ENCODE peak calls at places on chromosomes 1 and 21, in nine cellular contexts. G, Y, K, Q, N, I, H, B and C are unnamed samples.

GRCh38 chr1:29475256-29475800 is 239.0 kb downstream of the PTPRU start:
- DNase-seq in G (no peak), Y (no peak), K (no peak), Q (no peak), N (no peak), I (no peak), H (no peak), B (no peak), C (no peak)

GRCh38 chr1:217089239-217090014 is 366.2 kb upstream of the ESRRG start:
- DNase-seq in G (peak; percentile 66), Y (no peak), K (peak; percentile 34), Q (no peak), N (no peak), I (no peak), H (peak; percentile 59), B (peak; percentile 78), C (peak; percentile 20)

GRCh38 chr21:42027085-42027803 is 17.1 kb upstream of the ZBTB21 start:
- DNase-seq in G (no peak), Y (no peak), K (no peak), Q (no peak), N (no peak), I (no peak), H (no peak), B (peak; percentile 12), C (no peak)

GRCh38 chr1:204248954-204249353 is 35.2 kb upstream of the GOLT1A start:
- DNase-seq in G (no peak), Y (no peak), K (no peak), Q (no peak), N (no peak), I (no peak), H (no peak), B (no peak), C (no peak)

GRCh38 chr1:155178441-155179106 is 4.9 kb downstream of the TRIM46 start:
- DNase-seq in G (no peak), Y (no peak), K (no peak), Q (peak; percentile 42), N (no peak), I (no peak), H (no peak), B (no peak), C (no peak)

GRCh38 chr1:205294175-205294913 is 27.2 kb downstream of the NUAK2 start:
- DNase-seq in G (no peak), Y (no peak), K (peak; percentile 85), Q (no peak), N (no peak), I (peak; percentile 86), H (peak; percentile 88), B (peak; percentile 92), C (peak; percentile 84)

GRCh38 chr21:41715649-41716321 is 51.1 kb downstream of the RIPK4 start:
- DNase-seq in G (no peak), Y (no peak), K (peak; percentile 90), Q (no peak), N (no peak), I (no peak), H (no peak), B (no peak), C (no peak)

GRCh38 chr1:229893762-229894444 is 173.1 kb upstream of the GALNT2 start:
- DNase-seq in G (no peak), Y (no peak), K (peak; percentile 76), Q (no peak), N (no peak), I (no peak), H (no peak), B (no peak), C (no peak)

GRCh38 chr1:36528361-36529349 is 45.9 kb upstream of the CSF3R start:
- DNase-seq in G (no peak), Y (no peak), K (no peak), Q (peak; percentile 62), N (no peak), I (no peak), H (no peak), B (no peak), C (no peak)

GRCh38 chr1:47388548-47389238 is 27.4 kb upstream of the FOXE3 start:
- DNase-seq in G (peak; percentile 16), Y (peak; percentile 48), K (peak; percentile 78), Q (peak; percentile 78), N (peak; percentile 52), I (peak; percentile 58), H (peak; percentile 57), B (peak; percentile 72), C (peak; percentile 87)

GRCh38 chr1:117985973-117986372 is 56.4 kb downstream of the WDR3 start:
- DNase-seq in G (no peak), Y (no peak), K (no peak), Q (no peak), N (no peak), I (no peak), H (no peak), B (no peak), C (no peak)

GRCh38 chr21:28975401-28975800 is 17.3 kb downstream of the LTN1 start:
- DNase-seq in G (no peak), Y (no peak), K (no peak), Q (no peak), N (no peak), I (no peak), H (peak; percentile 67), B (peak; percentile 50), C (peak; percentile 35)

GRCh38 chr1:31796707-31797106 is 19.1 kb downstream of the SPOCD1 start:
- DNase-seq in G (no peak), Y (no peak), K (no peak), Q (no peak), N (no peak), I (no peak), H (peak; percentile 31), B (no peak), C (no peak)